ENCODE peak calls at places on chromosomes 7 and 10, in five cellular contexts. One of them, this sample, is unnamed.

GRCh38 chr7:73585196-73585595 is 6.8 kb upstream of the TBL2 start:
- DNase-seq in tibial artery: no peak
- DNase-seq in H9: no peak
- DNase-seq in AG10803: peak
- DNase-seq in RWPE1: no peak
- DNase-seq in this sample: no peak

GRCh38 chr10:22427101-22427500 is 81.8 kb downstream of the SPAG6 start:
- DNase-seq in H9: no peak
- DNase-seq in tibial artery: no peak
- DNase-seq in AG10803: peak
- DNase-seq in RWPE1: peak
- DNase-seq in this sample: no peak

GRCh38 chr7:47538846-47539311 is 43.0 kb downstream of the TNS3 start:
- DNase-seq in tibial artery: no peak
- DNase-seq in H9: no peak
- DNase-seq in AG10803: no peak
- DNase-seq in RWPE1: no peak
- DNase-seq in this sample: no peak

GRCh38 chr7:56046728-56047445 is 4.4 kb downstream of the PSPH start:
- DNase-seq in H9: no peak
- DNase-seq in AG10803: peak
- DNase-seq in RWPE1: no peak
- DNase-seq in tibial artery: no peak
- DNase-seq in this sample: peak

GRCh38 chr7:99365318-99366141 is 9.0 kb upstream of the ARPC1B start:
- DNase-seq in RWPE1: peak
- DNase-seq in tibial artery: no peak
- DNase-seq in AG10803: no peak
- DNase-seq in H9: peak
- DNase-seq in this sample: no peak

GRCh38 chr7:5230272-5231067 is 40.4 kb downstream of the WIPI2 start:
- DNase-seq in H9: no peak
- DNase-seq in tibial artery: no peak
- DNase-seq in RWPE1: no peak
- DNase-seq in AG10803: no peak
- DNase-seq in this sample: no peak

GRCh38 chr10:92747600-92747999 is 57.8 kb downstream of the HHEX start:
- DNase-seq in tibial artery: no peak
- DNase-seq in RWPE1: no peak
- DNase-seq in H9: no peak
- DNase-seq in AG10803: no peak
- DNase-seq in this sample: no peak

GRCh38 chr7:79740076-79740475 is 286.6 kb upstream of the MAGI2 start:
- DNase-seq in RWPE1: no peak
- DNase-seq in H9: no peak
- DNase-seq in AG10803: no peak
- DNase-seq in tibial artery: no peak
- DNase-seq in this sample: no peak

GRCh38 chr7:114466911-114467310 is 52.3 kb downstream of the FOXP2 start:
- DNase-seq in RWPE1: no peak
- DNase-seq in H9: no peak
- DNase-seq in tibial artery: no peak
- DNase-seq in AG10803: no peak
- DNase-seq in this sample: no peak

GRCh38 chr7:67786021-67786420 is 789.4 kb downstream of the TYW1 start:
- DNase-seq in tibial artery: no peak
- DNase-seq in RWPE1: no peak
- DNase-seq in H9: no peak
- DNase-seq in AG10803: no peak
- DNase-seq in this sample: no peak

GRCh38 chr10:79443338-79444242 is 1.8 kb downstream of the ZCCHC24 start:
- DNase-seq in tibial artery: peak
- DNase-seq in AG10803: no peak
- DNase-seq in RWPE1: no peak
- DNase-seq in H9: no peak
- DNase-seq in this sample: no peak

GRCh38 chr10:92699193-92699517 is 9.4 kb downstream of the HHEX start:
- DNase-seq in AG10803: no peak
- DNase-seq in RWPE1: no peak
- DNase-seq in tibial artery: no peak
- DNase-seq in H9: no peak
- DNase-seq in this sample: no peak

GRCh38 chr7:93544686-93545085 is 29.8 kb downstream of the CALCR start:
- DNase-seq in RWPE1: no peak
- DNase-seq in H9: no peak
- DNase-seq in tibial artery: no peak
- DNase-seq in AG10803: no peak
- DNase-seq in this sample: no peak

GRCh38 chr7:34315032-34315431 is 343.0 kb upstream of the NPSR1 start:
- DNase-seq in tibial artery: no peak
- DNase-seq in RWPE1: no peak
- DNase-seq in H9: no peak
- DNase-seq in AG10803: peak
- DNase-seq in this sample: peak

GRCh38 chr10:121240011-121240410 is 358.2 kb downstream of the FGFR2 start:
- DNase-seq in tibial artery: no peak
- DNase-seq in AG10803: no peak
- DNase-seq in H9: no peak
- DNase-seq in RWPE1: peak
- DNase-seq in this sample: no peak

GRCh38 chr10:80539421-80539999 is 1.8 kb downstream of the SH2D4B start:
- DNase-seq in H9: no peak
- DNase-seq in AG10803: no peak
- DNase-seq in tibial artery: no peak
- DNase-seq in RWPE1: no peak
- DNase-seq in this sample: no peak

GRCh38 chr10:42755591-42756093 is 27.0 kb upstream of the BMS1 start:
- DNase-seq in tibial artery: no peak
- DNase-seq in H9: no peak
- DNase-seq in RWPE1: no peak
- DNase-seq in AG10803: no peak
- DNase-seq in this sample: no peak

GRCh38 chr7:114620208-114620607 is 205.6 kb downstream of the FOXP2 start:
- DNase-seq in tibial artery: no peak
- DNase-seq in AG10803: no peak
- DNase-seq in H9: no peak
- DNase-seq in RWPE1: no peak
- DNase-seq in this sample: no peak

GRCh38 chr10:117723343-117723742 is 180.8 kb downstream of the EMX2 start:
- DNase-seq in AG10803: peak
- DNase-seq in RWPE1: no peak
- DNase-seq in H9: no peak
- DNase-seq in tibial artery: no peak
- DNase-seq in this sample: no peak

GRCh38 chr10:12644380-12645144 is 295.2 kb downstream of the CAMK1D start:
- DNase-seq in RWPE1: no peak
- DNase-seq in H9: no peak
- DNase-seq in tibial artery: no peak
- DNase-seq in AG10803: no peak
- DNase-seq in this sample: no peak

GRCh38 chr10:122474145-122474739 is 12.9 kb downstream of the HTRA1 start:
- DNase-seq in H9: no peak
- DNase-seq in tibial artery: peak
- DNase-seq in RWPE1: no peak
- DNase-seq in AG10803: no peak
- DNase-seq in this sample: no peak

GRCh38 chr7:155965010-155965409 is 152.7 kb upstream of the SHH start:
- DNase-seq in H9: peak
- DNase-seq in tibial artery: no peak
- DNase-seq in AG10803: no peak
- DNase-seq in RWPE1: peak
- DNase-seq in this sample: no peak

GRCh38 chr10:132203256-132204077 is 16.7 kb downstream of the DPYSL4 start:
- DNase-seq in H9: no peak
- DNase-seq in RWPE1: no peak
- DNase-seq in AG10803: no peak
- DNase-seq in tibial artery: no peak
- DNase-seq in this sample: no peak

GRCh38 chr7:47744883-47745282 is 163.0 kb upstream of the TNS3 start:
- DNase-seq in tibial artery: no peak
- DNase-seq in H9: no peak
- DNase-seq in AG10803: no peak
- DNase-seq in RWPE1: no peak
- DNase-seq in this sample: no peak

GRCh38 chr10:43225004-43225786 is 41.7 kb downstream of the RASGEF1A start:
- DNase-seq in H9: peak
- DNase-seq in RWPE1: no peak
- DNase-seq in AG10803: no peak
- DNase-seq in tibial artery: peak
- DNase-seq in this sample: no peak

GRCh38 chr10:56104923-56105322 is 256.1 kb downstream of the ZWINT start:
- DNase-seq in H9: no peak
- DNase-seq in AG10803: no peak
- DNase-seq in RWPE1: no peak
- DNase-seq in tibial artery: no peak
- DNase-seq in this sample: no peak

GRCh38 chr10:56104487-56104886 is 256.6 kb downstream of the ZWINT start:
- DNase-seq in H9: no peak
- DNase-seq in AG10803: no peak
- DNase-seq in tibial artery: no peak
- DNase-seq in RWPE1: no peak
- DNase-seq in this sample: no peak

GRCh38 chr10:56109454-56109853 is 251.6 kb downstream of the ZWINT start:
- DNase-seq in tibial artery: no peak
- DNase-seq in H9: no peak
- DNase-seq in AG10803: no peak
- DNase-seq in RWPE1: no peak
- DNase-seq in this sample: no peak
- TF ChIP-seq CTCF in tibial artery: no peak
- TF ChIP-seq CTCF in H9: no peak
- TF ChIP-seq CTCF in AG10803: no peak
- TF ChIP-seq CTCF in RWPE1: no peak
- TF ChIP-seq CTCF in this sample: no peak

DNA sequence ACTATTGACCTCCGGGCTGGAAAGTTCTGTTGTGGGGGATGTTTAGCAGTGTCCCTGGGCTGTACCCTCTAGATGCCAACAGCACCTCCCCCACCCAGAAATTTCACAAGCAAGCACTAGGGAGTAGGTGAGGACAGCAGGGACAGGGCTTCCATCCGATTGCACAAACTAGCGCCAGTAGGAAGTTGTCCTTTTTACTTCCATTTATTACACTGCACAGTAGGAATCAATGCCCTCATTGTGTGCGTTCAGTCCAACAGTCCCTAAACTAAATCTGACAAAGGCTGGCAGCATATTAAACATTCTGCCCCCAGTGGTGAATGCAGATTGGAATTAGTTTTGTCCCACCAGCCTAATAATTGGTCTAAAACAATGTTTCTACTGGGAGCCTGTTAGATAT is 6.4 kb upstream of the SOSTDC1 start:
- DNase-seq in AG10803: no peak
- DNase-seq in H9: no peak
- DNase-seq in RWPE1: no peak
- DNase-seq in tibial artery: no peak
- DNase-seq in this sample: no peak
- TF ChIP-seq CTCF in AG10803: no peak
- TF ChIP-seq CTCF in H9: no peak
- TF ChIP-seq CTCF in RWPE1: no peak
- TF ChIP-seq CTCF in tibial artery: no peak
- TF ChIP-seq CTCF in this sample: peak

DNA sequence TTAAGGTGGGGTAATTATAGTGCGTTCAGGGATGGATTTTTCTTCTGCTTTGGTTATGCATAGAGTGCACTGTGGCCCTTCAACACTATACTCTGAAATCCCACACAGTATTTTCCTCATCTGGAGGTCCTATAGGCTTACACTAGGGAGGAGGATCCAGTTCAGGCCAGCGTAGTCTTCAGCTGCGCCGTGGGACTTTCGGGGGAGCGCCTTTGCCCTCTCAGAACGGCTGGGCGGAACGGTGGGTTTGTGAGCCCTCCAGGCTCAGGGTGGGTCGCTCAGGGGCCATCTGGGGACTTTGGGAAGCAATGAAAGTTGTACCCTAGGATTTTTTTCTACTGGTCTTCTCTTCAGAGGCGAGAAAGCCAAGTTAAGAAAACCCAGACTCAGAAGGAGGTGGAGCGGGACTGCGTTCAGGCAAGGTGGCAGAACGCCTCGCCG is 652 bp upstream of the VPS26A start:
- DNase-seq in H9: no peak
- DNase-seq in RWPE1: peak
- DNase-seq in AG10803: peak
- DNase-seq in tibial artery: no peak
- DNase-seq in this sample: peak
- TF ChIP-seq CTCF in H9: no peak
- TF ChIP-seq CTCF in RWPE1: no peak
- TF ChIP-seq CTCF in AG10803: peak
- TF ChIP-seq CTCF in tibial artery: no peak
- TF ChIP-seq CTCF in this sample: peak

GRCh38 chr7:35365523-35365922 is 111.6 kb upstream of the TBX20 start:
- DNase-seq in RWPE1: no peak
- DNase-seq in H9: no peak
- DNase-seq in tibial artery: no peak
- DNase-seq in AG10803: no peak
- DNase-seq in this sample: no peak
- TF ChIP-seq CTCF in RWPE1: no peak
- TF ChIP-seq CTCF in H9: no peak
- TF ChIP-seq CTCF in tibial artery: no peak
- TF ChIP-seq CTCF in AG10803: no peak
- TF ChIP-seq CTCF in this sample: no peak

GRCh38 chr10:90138844-90139243 is 437.5 kb downstream of the KIF20B start:
- DNase-seq in H9: no peak
- DNase-seq in AG10803: no peak
- DNase-seq in RWPE1: no peak
- DNase-seq in tibial artery: no peak
- DNase-seq in this sample: no peak
- TF ChIP-seq CTCF in H9: peak
- TF ChIP-seq CTCF in AG10803: no peak
- TF ChIP-seq CTCF in RWPE1: no peak
- TF ChIP-seq CTCF in tibial artery: no peak
- TF ChIP-seq CTCF in this sample: peak